ENCODE peak calls at places on chromosome 14, in ten cellular contexts. X, Q, S, R, E, D, J, L, F and P are unnamed samples.

GRCh38 chr14:61563880-61564622 is 131.3 kb upstream of the HIF1A start:
- DNase-seq in D (no peak), J (no peak), S (no peak), E (no peak), X (no peak), L (no peak), R (no peak), Q (no peak), F (no peak), P (no peak)

GRCh38 chr14:33589334-33589733 is 361.5 kb downstream of the EGLN3 start:
- DNase-seq in E (no peak), L (peak), S (peak), Q (no peak), X (no peak), J (no peak), D (peak), R (peak), F (no peak), P (no peak)

GRCh38 chr14:99699071-99699760 is 15.1 kb downstream of the CYP46A1 start:
- DNase-seq in F (no peak), Q (peak), X (no peak), E (no peak), L (no peak), R (no peak), J (no peak), S (no peak), D (no peak), P (no peak)

GRCh38 chr14:88706425-88706824 is 86.3 kb downstream of the EML5 start:
- DNase-seq in D (no peak), Q (no peak), F (no peak), L (no peak), J (no peak), X (no peak), E (no peak), S (no peak), R (no peak), P (no peak)

GRCh38 chr14:61379639-61380184 is 58.3 kb downstream of the PRKCH start:
- DNase-seq in F (no peak), X (no peak), J (no peak), R (no peak), Q (no peak), S (no peak), L (no peak), E (no peak), D (no peak), P (no peak)

GRCh38 chr14:38040411-38040810 is 167.3 kb upstream of the SSTR1 start:
- DNase-seq in D (no peak), F (no peak), R (no peak), L (no peak), X (no peak), S (no peak), J (no peak), Q (no peak), E (no peak), P (no peak)

GRCh38 chr14:64191756-64192155 is 102.4 kb downstream of the ESR2 start:
- DNase-seq in F (no peak), E (no peak), J (no peak), S (peak), Q (no peak), X (no peak), D (no peak), L (peak), R (no peak), P (no peak)

GRCh38 chr14:22039938-22040780 is 366.5 kb upstream of the OR4E1 start:
- DNase-seq in S (peak), R (no peak), J (peak), D (no peak), X (no peak), E (no peak), L (peak), Q (peak), F (peak), P (no peak)

GRCh38 chr14:76083796-76084195 is 67.9 kb upstream of the GPATCH2L start:
- DNase-seq in Q (no peak), E (no peak), J (no peak), L (no peak), R (no peak), D (no peak), F (no peak), X (peak), S (no peak), P (no peak)

GRCh38 chr14:51625170-51625569 is 26.5 kb upstream of the FRMD6 start:
- DNase-seq in Q (no peak), R (no peak), F (no peak), E (no peak), J (no peak), L (no peak), D (no peak), S (no peak), X (no peak), P (no peak)

GRCh38 chr14:90427848-90428426 is 31.1 kb downstream of the CALM1 start:
- DNase-seq in S (no peak), R (no peak), X (no peak), Q (no peak), F (no peak), J (no peak), D (no peak), L (no peak), E (no peak), P (no peak)

GRCh38 chr14:74932401-74932901 is 9.4 kb upstream of the RPS6KL1 start:
- DNase-seq in R (no peak), F (no peak), E (no peak), Q (no peak), D (no peak), X (no peak), J (no peak), S (no peak), L (peak), P (no peak)

GRCh38 chr14:67514650-67515385 is 18.3 kb upstream of the PLEKHH1 start:
- DNase-seq in F (peak), L (peak), J (peak), X (no peak), R (peak), Q (peak), E (peak), D (peak), S (peak), P (no peak)

GRCh38 chr14:78959674-78960264 is 789.6 kb downstream of the NRXN3 start:
- DNase-seq in E (peak), S (peak), J (peak), L (peak), Q (peak), F (peak), X (peak), R (peak), D (peak), P (peak)

GRCh38 chr14:56168007-56168616 is 49.9 kb downstream of the PELI2 start:
- DNase-seq in J (no peak), X (no peak), F (no peak), E (no peak), Q (no peak), D (no peak), R (no peak), L (no peak), S (no peak), P (no peak)

GRCh38 chr14:104549536-104550339 is 29.8 kb upstream of the C14orf180 start:
- DNase-seq in S (no peak), J (no peak), E (no peak), R (no peak), X (no peak), D (no peak), F (no peak), Q (no peak), L (no peak), P (no peak)

GRCh38 chr14:22598896-22599244 is 770 bp downstream of the ABHD4 start:
- DNase-seq in R (peak), J (peak), E (no peak), L (peak), Q (no peak), F (peak), X (no peak), S (peak), D (peak), P (peak)

GRCh38 chr14:95319312-95320075 is at the start of gene CLMN:
- DNase-seq in J (peak), E (peak), Q (peak), S (no peak), X (peak), L (peak), D (peak), R (no peak), F (peak), P (peak)

GRCh38 chr14:89544636-89545301 is 127.7 kb upstream of the FOXN3 start:
- DNase-seq in X (no peak), J (no peak), Q (no peak), D (no peak), L (peak), S (no peak), F (no peak), R (no peak), E (no peak), P (no peak)

GRCh38 chr14:62289471-62289870 is 527.3 kb downstream of the SNAPC1 start:
- DNase-seq in X (no peak), S (peak), J (no peak), E (no peak), D (no peak), L (peak), Q (no peak), F (no peak), R (no peak), P (no peak)

GRCh38 chr14:90828642-90829487 is 12.6 kb upstream of the TTC7B start:
- DNase-seq in S (no peak), F (no peak), Q (no peak), J (no peak), E (no peak), R (peak), D (peak), X (no peak), L (no peak), P (no peak)

GRCh38 chr14:51828017-51828797 is 32.2 kb upstream of the GNG2 start:
- DNase-seq in S (peak), E (peak), Q (no peak), R (no peak), F (peak), X (no peak), D (peak), J (no peak), L (peak), P (no peak)

GRCh38 chr14:72917420-72917819 is 8.8 kb upstream of the DCAF4 start:
- DNase-seq in X (no peak), L (no peak), S (no peak), D (no peak), R (no peak), J (no peak), Q (no peak), E (no peak), F (no peak), P (no peak)

GRCh38 chr14:69002069-69002468 is 23.0 kb upstream of the ACTN1 start:
- DNase-seq in D (peak), E (no peak), J (no peak), F (no peak), L (peak), Q (no peak), S (peak), X (no peak), R (peak), P (no peak)

GRCh38 chr14:92980866-92981265 is 57.9 kb downstream of the CHGA start:
- DNase-seq in X (no peak), L (no peak), D (no peak), Q (no peak), E (no peak), J (no peak), S (no peak), F (no peak), R (no peak), P (no peak)

GRCh38 chr14:51006781-51007211 is 62.5 kb upstream of the PYGL start:
- DNase-seq in R (no peak), Q (no peak), D (no peak), J (no peak), S (peak), E (no peak), L (peak), F (peak), X (no peak), P (no peak)